ENCODE peak calls at places on chromosomes 13 and 19, in eight cellular contexts. One of them, this sample, is unnamed. For H3K4me1, the result is how much of the 10 kb centered on the place peaks cover.

GRCh38 chr13:63954683-63955082 is 2539.0 kb upstream of the PCDH20 start:
- DNase-seq in ovary: no peak
- DNase-seq in IMR-90: no peak
- DNase-seq in CD8-positive, alpha-beta memory T cell: no peak
- DNase-seq in CD4-positive, alpha-beta memory T cell: no peak
- DNase-seq in thoracic aorta: no peak
- DNase-seq in uterus: no peak
- DNase-seq in hepatocyte: no peak
- DNase-seq in this sample: no peak

GRCh38 chr13:29454931-29455481 is 140.5 kb downstream of the SLC7A1 start:
- DNase-seq in thoracic aorta: no peak
- DNase-seq in CD8-positive, alpha-beta memory T cell: no peak
- DNase-seq in uterus: no peak
- DNase-seq in hepatocyte: no peak
- DNase-seq in IMR-90: peak
- DNase-seq in CD4-positive, alpha-beta memory T cell: no peak
- DNase-seq in ovary: no peak
- DNase-seq in this sample: no peak

GRCh38 chr13:29021311-29021710 is 201.2 kb downstream of the MTUS2 start:
- DNase-seq in hepatocyte: no peak
- DNase-seq in CD8-positive, alpha-beta memory T cell: no peak
- DNase-seq in thoracic aorta: no peak
- DNase-seq in uterus: no peak
- DNase-seq in IMR-90: no peak
- DNase-seq in CD4-positive, alpha-beta memory T cell: no peak
- DNase-seq in ovary: no peak
- DNase-seq in this sample: no peak

GRCh38 chr13:94708031-94708571 is 4.2 kb downstream of the SOX21 start:
- DNase-seq in ovary: no peak
- DNase-seq in hepatocyte: no peak
- DNase-seq in uterus: no peak
- DNase-seq in CD4-positive, alpha-beta memory T cell: no peak
- DNase-seq in CD8-positive, alpha-beta memory T cell: no peak
- DNase-seq in IMR-90: no peak
- DNase-seq in thoracic aorta: no peak
- DNase-seq in this sample: no peak

GRCh38 chr19:30105316-30105715 is 163.3 kb downstream of the URI1 start:
- DNase-seq in CD4-positive, alpha-beta memory T cell: no peak
- DNase-seq in IMR-90: no peak
- DNase-seq in hepatocyte: no peak
- DNase-seq in CD8-positive, alpha-beta memory T cell: no peak
- DNase-seq in thoracic aorta: no peak
- DNase-seq in uterus: no peak
- DNase-seq in ovary: no peak
- DNase-seq in this sample: no peak

GRCh38 chr13:48586591-48587103 is 53.8 kb upstream of the RCBTB2 start:
- DNase-seq in CD8-positive, alpha-beta memory T cell: no peak
- DNase-seq in IMR-90: peak
- DNase-seq in CD4-positive, alpha-beta memory T cell: no peak
- DNase-seq in hepatocyte: no peak
- DNase-seq in ovary: peak
- DNase-seq in thoracic aorta: no peak
- DNase-seq in uterus: peak
- DNase-seq in this sample: no peak

GRCh38 chr19:54154603-54155345 is 4.7 kb downstream of the LENG1 start:
- DNase-seq in thoracic aorta: no peak
- DNase-seq in CD4-positive, alpha-beta memory T cell: peak
- DNase-seq in hepatocyte: no peak
- DNase-seq in ovary: peak
- DNase-seq in CD8-positive, alpha-beta memory T cell: no peak
- DNase-seq in IMR-90: no peak
- DNase-seq in uterus: no peak
- DNase-seq in this sample: no peak

GRCh38 chr19:39497850-39498261 is 891 bp upstream of the DLL3 start:
- DNase-seq in thoracic aorta: no peak
- DNase-seq in IMR-90: peak
- DNase-seq in ovary: peak
- DNase-seq in CD8-positive, alpha-beta memory T cell: no peak
- DNase-seq in hepatocyte: peak
- DNase-seq in CD4-positive, alpha-beta memory T cell: no peak
- DNase-seq in uterus: no peak
- DNase-seq in this sample: no peak

GRCh38 chr13:113819341-113819730 is 44.5 kb downstream of the GAS6 start:
- DNase-seq in hepatocyte: no peak
- DNase-seq in uterus: no peak
- DNase-seq in thoracic aorta: no peak
- DNase-seq in IMR-90: no peak
- DNase-seq in ovary: no peak
- DNase-seq in CD8-positive, alpha-beta memory T cell: no peak
- DNase-seq in CD4-positive, alpha-beta memory T cell: no peak
- DNase-seq in this sample: no peak

GRCh38 chr19:13842294-13843103 is 34.4 kb upstream of the NANOS3 start:
- DNase-seq in CD8-positive, alpha-beta memory T cell: peak
- DNase-seq in hepatocyte: peak
- DNase-seq in thoracic aorta: peak
- DNase-seq in uterus: peak
- DNase-seq in CD4-positive, alpha-beta memory T cell: peak
- DNase-seq in IMR-90: peak
- DNase-seq in ovary: peak
- DNase-seq in this sample: peak

GRCh38 chr19:2274937-2275535 is 6.9 kb downstream of the PEAK3 start:
- DNase-seq in hepatocyte: peak
- DNase-seq in ovary: peak
- DNase-seq in CD8-positive, alpha-beta memory T cell: no peak
- DNase-seq in uterus: peak
- DNase-seq in thoracic aorta: no peak
- DNase-seq in IMR-90: peak
- DNase-seq in CD4-positive, alpha-beta memory T cell: peak
- DNase-seq in this sample: peak

GRCh38 chr13:43720780-43721397 is 65.9 kb downstream of the ENOX1 start:
- DNase-seq in hepatocyte: no peak
- DNase-seq in CD8-positive, alpha-beta memory T cell: no peak
- DNase-seq in thoracic aorta: no peak
- DNase-seq in CD4-positive, alpha-beta memory T cell: no peak
- DNase-seq in ovary: no peak
- DNase-seq in IMR-90: peak
- DNase-seq in uterus: no peak
- DNase-seq in this sample: no peak

GRCh38 chr19:33933931-33934330 is 137.3 kb downstream of the KCTD15 start:
- DNase-seq in thoracic aorta: no peak
- DNase-seq in CD4-positive, alpha-beta memory T cell: no peak
- DNase-seq in ovary: no peak
- DNase-seq in uterus: no peak
- DNase-seq in CD8-positive, alpha-beta memory T cell: no peak
- DNase-seq in IMR-90: no peak
- DNase-seq in hepatocyte: no peak
- DNase-seq in this sample: no peak

GRCh38 chr19:47447470-47448359 is 24.0 kb downstream of the SLC8A2 start:
- DNase-seq in CD4-positive, alpha-beta memory T cell: peak
- DNase-seq in hepatocyte: peak
- DNase-seq in uterus: no peak
- DNase-seq in IMR-90: peak
- DNase-seq in ovary: peak
- DNase-seq in thoracic aorta: no peak
- DNase-seq in CD8-positive, alpha-beta memory T cell: peak
- DNase-seq in this sample: peak

GRCh38 chr19:50003810-50004419 is 21.3 kb downstream of the VRK3 start:
- DNase-seq in IMR-90: peak
- DNase-seq in CD8-positive, alpha-beta memory T cell: no peak
- DNase-seq in thoracic aorta: peak
- DNase-seq in uterus: peak
- DNase-seq in hepatocyte: peak
- DNase-seq in ovary: peak
- DNase-seq in CD4-positive, alpha-beta memory T cell: no peak
- DNase-seq in this sample: no peak

GRCh38 chr19:5293607-5294089 is 47.0 kb downstream of the PTPRS start:
- DNase-seq in IMR-90: peak
- DNase-seq in ovary: peak
- DNase-seq in uterus: peak
- DNase-seq in CD8-positive, alpha-beta memory T cell: no peak
- DNase-seq in hepatocyte: peak
- DNase-seq in CD4-positive, alpha-beta memory T cell: no peak
- DNase-seq in thoracic aorta: no peak
- DNase-seq in this sample: no peak

GRCh38 chr13:30567072-30567471 is 50.6 kb upstream of the USPL1 start:
- DNase-seq in hepatocyte: no peak
- DNase-seq in thoracic aorta: no peak
- DNase-seq in CD4-positive, alpha-beta memory T cell: no peak
- DNase-seq in ovary: no peak
- DNase-seq in IMR-90: no peak
- DNase-seq in uterus: no peak
- DNase-seq in CD8-positive, alpha-beta memory T cell: no peak
- DNase-seq in this sample: no peak

GRCh38 chr19:43467730-43468129 is 2.3 kb upstream of the LYPD3 start:
- DNase-seq in ovary: no peak
- DNase-seq in hepatocyte: no peak
- DNase-seq in CD8-positive, alpha-beta memory T cell: no peak
- DNase-seq in IMR-90: peak
- DNase-seq in thoracic aorta: no peak
- DNase-seq in uterus: no peak
- DNase-seq in CD4-positive, alpha-beta memory T cell: no peak
- DNase-seq in this sample: no peak

GRCh38 chr19:35025969-35026368 is 4.3 kb upstream of the SCN1B start:
- DNase-seq in CD8-positive, alpha-beta memory T cell: no peak
- DNase-seq in IMR-90: no peak
- DNase-seq in ovary: no peak
- DNase-seq in uterus: no peak
- DNase-seq in hepatocyte: no peak
- DNase-seq in CD4-positive, alpha-beta memory T cell: peak
- DNase-seq in thoracic aorta: no peak
- DNase-seq in this sample: no peak

DNA sequence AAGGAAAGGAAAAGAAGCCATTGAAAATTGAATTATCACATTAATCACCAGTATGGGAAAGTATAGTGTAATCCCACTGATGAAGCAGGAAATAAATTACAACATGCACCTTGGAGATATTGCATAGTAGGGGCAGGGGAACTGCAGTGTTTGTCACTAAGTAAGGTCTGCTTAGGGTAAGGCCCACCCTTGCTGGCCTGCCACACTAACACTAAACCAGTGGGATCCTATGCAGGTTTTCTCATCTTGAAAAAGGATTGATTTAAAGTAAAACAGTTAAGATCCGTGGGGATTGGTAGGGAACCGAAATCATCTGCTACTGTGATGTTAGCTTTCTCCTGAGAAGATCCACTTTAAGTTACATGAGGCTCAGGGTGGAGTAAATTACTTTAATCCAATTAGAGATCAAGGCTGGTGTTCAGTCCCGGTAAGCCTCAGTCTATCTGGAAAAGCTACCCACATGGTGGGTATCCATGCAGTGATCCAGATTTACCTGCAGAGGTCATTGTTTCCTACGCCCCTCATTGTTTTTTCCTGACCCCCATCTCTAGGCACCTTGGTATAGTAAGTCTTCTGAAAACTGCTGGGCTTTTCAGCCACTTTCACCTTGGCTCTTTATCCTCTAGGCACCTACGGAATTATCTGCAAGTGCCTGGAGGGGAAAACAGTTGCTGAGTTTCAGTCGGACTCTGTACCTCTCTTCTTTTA is 1014.9 kb upstream of the ATXN8OS start:
- DNase-seq in CD4-positive, alpha-beta memory T cell: no peak
- DNase-seq in ovary: no peak
- DNase-seq in hepatocyte: no peak
- DNase-seq in CD8-positive, alpha-beta memory T cell: no peak
- DNase-seq in IMR-90: no peak
- DNase-seq in uterus: no peak
- DNase-seq in thoracic aorta: no peak
- DNase-seq in this sample: no peak
- H3K4me1 ChIP-seq in CD4-positive, alpha-beta memory T cell: under half
- H3K4me1 ChIP-seq in ovary: under half
- H3K4me1 ChIP-seq in hepatocyte: under half
- H3K4me1 ChIP-seq in CD8-positive, alpha-beta memory T cell: under half
- H3K4me1 ChIP-seq in IMR-90: under half
- H3K4me1 ChIP-seq in uterus: under half
- H3K4me1 ChIP-seq in thoracic aorta: under half
- H3K4me1 ChIP-seq in this sample: under half

GRCh38 chr19:48963371-48964204 is 1.5 kb upstream of the FTL start:
- DNase-seq in CD4-positive, alpha-beta memory T cell: peak
- DNase-seq in ovary: peak
- DNase-seq in uterus: peak
- DNase-seq in IMR-90: peak
- DNase-seq in CD8-positive, alpha-beta memory T cell: peak
- DNase-seq in thoracic aorta: peak
- DNase-seq in hepatocyte: peak
- DNase-seq in this sample: no peak

GRCh38 chr19:48964205-48965032 is 690 bp upstream of the FTL start:
- DNase-seq in ovary: peak
- DNase-seq in uterus: no peak
- DNase-seq in hepatocyte: peak
- DNase-seq in IMR-90: peak
- DNase-seq in CD8-positive, alpha-beta memory T cell: no peak
- DNase-seq in CD4-positive, alpha-beta memory T cell: no peak
- DNase-seq in thoracic aorta: no peak
- DNase-seq in this sample: no peak

GRCh38 chr19:48965806-48966540 is 864 bp downstream of the FTL start:
- DNase-seq in hepatocyte: peak
- DNase-seq in uterus: peak
- DNase-seq in thoracic aorta: peak
- DNase-seq in ovary: peak
- DNase-seq in CD8-positive, alpha-beta memory T cell: peak
- DNase-seq in IMR-90: peak
- DNase-seq in CD4-positive, alpha-beta memory T cell: peak
- DNase-seq in this sample: peak

GRCh38 chr19:48966541-48967345 is 1.6 kb downstream of the FTL start:
- DNase-seq in CD8-positive, alpha-beta memory T cell: no peak
- DNase-seq in uterus: no peak
- DNase-seq in thoracic aorta: no peak
- DNase-seq in hepatocyte: no peak
- DNase-seq in ovary: no peak
- DNase-seq in IMR-90: no peak
- DNase-seq in CD4-positive, alpha-beta memory T cell: no peak
- DNase-seq in this sample: no peak

GRCh38 chr19:48965033-48965805 is at the start of gene FTL:
- DNase-seq in thoracic aorta: peak
- DNase-seq in CD4-positive, alpha-beta memory T cell: peak
- DNase-seq in CD8-positive, alpha-beta memory T cell: peak
- DNase-seq in IMR-90: peak
- DNase-seq in ovary: peak
- DNase-seq in uterus: peak
- DNase-seq in hepatocyte: peak
- DNase-seq in this sample: peak
- H3K4me1 ChIP-seq in thoracic aorta: under half
- H3K4me1 ChIP-seq in CD4-positive, alpha-beta memory T cell: under half
- H3K4me1 ChIP-seq in CD8-positive, alpha-beta memory T cell: under half
- H3K4me1 ChIP-seq in IMR-90: under half
- H3K4me1 ChIP-seq in ovary: under half
- H3K4me1 ChIP-seq in uterus: under half
- H3K4me1 ChIP-seq in hepatocyte: under half
- H3K4me1 ChIP-seq in this sample: half or more

GRCh38 chr19:15122331-15123030 is 15.3 kb downstream of the SYDE1 start:
- DNase-seq in hepatocyte: no peak
- DNase-seq in CD4-positive, alpha-beta memory T cell: no peak
- DNase-seq in uterus: no peak
- DNase-seq in CD8-positive, alpha-beta memory T cell: no peak
- DNase-seq in thoracic aorta: no peak
- DNase-seq in ovary: no peak
- DNase-seq in IMR-90: no peak
- DNase-seq in this sample: no peak
- H3K4me1 ChIP-seq in hepatocyte: under half
- H3K4me1 ChIP-seq in CD4-positive, alpha-beta memory T cell: under half
- H3K4me1 ChIP-seq in uterus: under half
- H3K4me1 ChIP-seq in CD8-positive, alpha-beta memory T cell: under half
- H3K4me1 ChIP-seq in thoracic aorta: under half
- H3K4me1 ChIP-seq in ovary: under half
- H3K4me1 ChIP-seq in IMR-90: under half
- H3K4me1 ChIP-seq in this sample: under half

GRCh38 chr13:98507060-98507797 is 69.7 kb downstream of the STK24 start:
- DNase-seq in CD4-positive, alpha-beta memory T cell: no peak
- DNase-seq in CD8-positive, alpha-beta memory T cell: no peak
- DNase-seq in thoracic aorta: no peak
- DNase-seq in hepatocyte: peak
- DNase-seq in ovary: peak
- DNase-seq in uterus: no peak
- DNase-seq in IMR-90: no peak
- DNase-seq in this sample: no peak
- H3K4me1 ChIP-seq in CD4-positive, alpha-beta memory T cell: half or more
- H3K4me1 ChIP-seq in CD8-positive, alpha-beta memory T cell: half or more
- H3K4me1 ChIP-seq in thoracic aorta: half or more
- H3K4me1 ChIP-seq in hepatocyte: under half
- H3K4me1 ChIP-seq in ovary: under half
- H3K4me1 ChIP-seq in uterus: under half
- H3K4me1 ChIP-seq in IMR-90: under half
- H3K4me1 ChIP-seq in this sample: half or more

This sample was measured in CD4-positive, CD25-positive, alpha-beta regulatory T cell.